ENCODE peak calls at places on chromosome 9, in eight cellular contexts. One of them, this sample, is unnamed. For H3K9me3, the result is how much of the 10 kb centered on the place peaks cover.

GRCh38 chr9:21110708-21111576 is 30.7 kb downstream of the IFNW1 start:
- DNase-seq in lower lobe of right lung: no peak
- DNase-seq in CD4-positive, CD25-positive, alpha-beta regulatory T cell: peak
- DNase-seq in OCI-LY7: peak
- DNase-seq in breast epithelium: no peak
- DNase-seq in heart left ventricle: no peak
- DNase-seq in CD4-positive, alpha-beta T cell: no peak
- DNase-seq in adipocyte: peak
- DNase-seq in this sample: no peak

GRCh38 chr9:129307227-129307970 is 129.3 kb upstream of the IER5L start:
- DNase-seq in breast epithelium: no peak
- DNase-seq in CD4-positive, alpha-beta T cell: no peak
- DNase-seq in adipocyte: no peak
- DNase-seq in heart left ventricle: no peak
- DNase-seq in lower lobe of right lung: peak
- DNase-seq in OCI-LY7: no peak
- DNase-seq in CD4-positive, CD25-positive, alpha-beta regulatory T cell: no peak
- DNase-seq in this sample: no peak

GRCh38 chr9:126773004-126773607 is 31.7 kb upstream of the ZBTB43 start:
- DNase-seq in adipocyte: peak
- DNase-seq in heart left ventricle: no peak
- DNase-seq in CD4-positive, alpha-beta T cell: no peak
- DNase-seq in CD4-positive, CD25-positive, alpha-beta regulatory T cell: peak
- DNase-seq in breast epithelium: no peak
- DNase-seq in lower lobe of right lung: no peak
- DNase-seq in OCI-LY7: no peak
- DNase-seq in this sample: no peak

GRCh38 chr9:78811562-78812276 is 514.8 kb downstream of the PSAT1 start:
- DNase-seq in CD4-positive, CD25-positive, alpha-beta regulatory T cell: no peak
- DNase-seq in heart left ventricle: no peak
- DNase-seq in OCI-LY7: no peak
- DNase-seq in adipocyte: peak
- DNase-seq in CD4-positive, alpha-beta T cell: no peak
- DNase-seq in breast epithelium: no peak
- DNase-seq in lower lobe of right lung: no peak
- DNase-seq in this sample: no peak

GRCh38 chr9:15423328-15423985 is 781 bp downstream of the SNAPC3 start:
- DNase-seq in heart left ventricle: no peak
- DNase-seq in CD4-positive, CD25-positive, alpha-beta regulatory T cell: peak
- DNase-seq in OCI-LY7: peak
- DNase-seq in CD4-positive, alpha-beta T cell: no peak
- DNase-seq in adipocyte: peak
- DNase-seq in lower lobe of right lung: no peak
- DNase-seq in breast epithelium: no peak
- DNase-seq in this sample: no peak

GRCh38 chr9:93054758-93055704 is 3.5 kb upstream of the SUSD3 start:
- DNase-seq in lower lobe of right lung: no peak
- DNase-seq in heart left ventricle: peak
- DNase-seq in CD4-positive, CD25-positive, alpha-beta regulatory T cell: no peak
- DNase-seq in adipocyte: no peak
- DNase-seq in breast epithelium: no peak
- DNase-seq in OCI-LY7: no peak
- DNase-seq in CD4-positive, alpha-beta T cell: no peak
- DNase-seq in this sample: no peak

GRCh38 chr9:107282268-107282667 is 811 bp upstream of the RAD23B start:
- DNase-seq in adipocyte: no peak
- DNase-seq in lower lobe of right lung: no peak
- DNase-seq in OCI-LY7: peak
- DNase-seq in CD4-positive, CD25-positive, alpha-beta regulatory T cell: peak
- DNase-seq in heart left ventricle: no peak
- DNase-seq in breast epithelium: no peak
- DNase-seq in CD4-positive, alpha-beta T cell: no peak
- DNase-seq in this sample: no peak

GRCh38 chr9:13354733-13355132 is 75.2 kb upstream of the MPDZ start:
- DNase-seq in lower lobe of right lung: no peak
- DNase-seq in CD4-positive, alpha-beta T cell: no peak
- DNase-seq in adipocyte: peak
- DNase-seq in OCI-LY7: no peak
- DNase-seq in CD4-positive, CD25-positive, alpha-beta regulatory T cell: no peak
- DNase-seq in breast epithelium: no peak
- DNase-seq in heart left ventricle: no peak
- DNase-seq in this sample: no peak

GRCh38 chr9:34463098-34463900 is 4.7 kb downstream of the DNAI1 start:
- DNase-seq in OCI-LY7: no peak
- DNase-seq in CD4-positive, CD25-positive, alpha-beta regulatory T cell: no peak
- DNase-seq in CD4-positive, alpha-beta T cell: no peak
- DNase-seq in adipocyte: peak
- DNase-seq in heart left ventricle: no peak
- DNase-seq in breast epithelium: no peak
- DNase-seq in lower lobe of right lung: no peak
- DNase-seq in this sample: no peak

GRCh38 chr9:1456301-1456999 is 406.3 kb downstream of the DMRT2 start:
- DNase-seq in breast epithelium: no peak
- DNase-seq in adipocyte: no peak
- DNase-seq in heart left ventricle: no peak
- DNase-seq in CD4-positive, alpha-beta T cell: no peak
- DNase-seq in CD4-positive, CD25-positive, alpha-beta regulatory T cell: no peak
- DNase-seq in lower lobe of right lung: no peak
- DNase-seq in OCI-LY7: no peak
- DNase-seq in this sample: no peak

GRCh38 chr9:1454980-1455367 is 404.8 kb downstream of the DMRT2 start:
- DNase-seq in CD4-positive, CD25-positive, alpha-beta regulatory T cell: no peak
- DNase-seq in CD4-positive, alpha-beta T cell: no peak
- DNase-seq in lower lobe of right lung: no peak
- DNase-seq in OCI-LY7: no peak
- DNase-seq in adipocyte: no peak
- DNase-seq in heart left ventricle: no peak
- DNase-seq in breast epithelium: no peak
- DNase-seq in this sample: no peak

GRCh38 chr9:1460143-1460769 is 410.1 kb downstream of the DMRT2 start:
- DNase-seq in OCI-LY7: peak
- DNase-seq in CD4-positive, CD25-positive, alpha-beta regulatory T cell: peak
- DNase-seq in heart left ventricle: no peak
- DNase-seq in adipocyte: no peak
- DNase-seq in breast epithelium: no peak
- DNase-seq in lower lobe of right lung: no peak
- DNase-seq in CD4-positive, alpha-beta T cell: no peak
- DNase-seq in this sample: no peak

GRCh38 chr9:1458503-1458902 is 408.3 kb downstream of the DMRT2 start:
- DNase-seq in OCI-LY7: no peak
- DNase-seq in heart left ventricle: no peak
- DNase-seq in CD4-positive, CD25-positive, alpha-beta regulatory T cell: no peak
- DNase-seq in CD4-positive, alpha-beta T cell: no peak
- DNase-seq in adipocyte: no peak
- DNase-seq in breast epithelium: no peak
- DNase-seq in lower lobe of right lung: no peak
- DNase-seq in this sample: no peak

DNA sequence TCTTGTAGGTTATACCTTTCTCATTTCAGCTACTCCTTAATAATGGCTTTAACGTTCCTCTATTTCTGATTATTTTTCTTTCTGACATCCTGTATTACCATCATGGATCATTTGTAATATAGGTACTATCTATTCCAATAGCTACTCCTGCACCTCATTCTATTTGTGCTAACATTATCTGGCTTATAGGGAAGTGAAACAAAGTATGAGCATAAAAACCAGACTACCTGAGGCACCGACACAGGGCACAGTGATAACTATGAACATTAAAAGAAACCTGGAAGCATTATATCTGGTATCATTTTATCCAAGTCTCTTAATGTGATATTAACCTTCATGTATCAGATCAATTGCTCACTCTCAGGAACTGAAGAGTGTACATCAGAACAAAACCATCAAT is 407.3 kb downstream of the DMRT2 start:
- DNase-seq in lower lobe of right lung: no peak
- DNase-seq in breast epithelium: no peak
- DNase-seq in OCI-LY7: no peak
- DNase-seq in heart left ventricle: no peak
- DNase-seq in CD4-positive, CD25-positive, alpha-beta regulatory T cell: no peak
- DNase-seq in adipocyte: no peak
- DNase-seq in CD4-positive, alpha-beta T cell: no peak
- DNase-seq in this sample: no peak
- H3K9me3 ChIP-seq in lower lobe of right lung: under half
- H3K9me3 ChIP-seq in breast epithelium: under half
- H3K9me3 ChIP-seq in OCI-LY7: under half
- H3K9me3 ChIP-seq in heart left ventricle: under half
- H3K9me3 ChIP-seq in CD4-positive, CD25-positive, alpha-beta regulatory T cell: under half
- H3K9me3 ChIP-seq in adipocyte: under half
- H3K9me3 ChIP-seq in CD4-positive, alpha-beta T cell: under half
- H3K9me3 ChIP-seq in this sample: under half

DNA sequence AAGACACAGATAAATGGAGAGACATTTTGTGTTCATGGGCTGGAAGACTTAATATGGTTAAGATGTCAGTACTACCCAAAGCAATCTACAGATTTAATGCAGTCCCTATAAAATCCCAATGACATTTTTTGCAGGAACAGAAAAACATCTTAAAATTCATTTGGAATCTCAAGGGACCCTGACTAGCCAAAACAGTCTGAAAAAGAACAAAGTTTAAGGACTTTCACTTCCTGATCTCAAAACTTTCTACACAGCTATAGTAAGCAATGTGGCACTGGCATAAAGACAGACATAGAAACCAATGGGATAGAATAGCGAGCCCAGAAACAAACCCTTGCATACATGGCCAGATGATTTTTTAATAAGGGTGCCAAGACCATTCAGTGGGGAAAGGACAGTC is 9.7 kb upstream of the CAMSAP1 start:
- DNase-seq in CD4-positive, CD25-positive, alpha-beta regulatory T cell: no peak
- DNase-seq in heart left ventricle: no peak
- DNase-seq in CD4-positive, alpha-beta T cell: no peak
- DNase-seq in breast epithelium: no peak
- DNase-seq in adipocyte: no peak
- DNase-seq in lower lobe of right lung: no peak
- DNase-seq in OCI-LY7: peak
- DNase-seq in this sample: no peak
- H3K9me3 ChIP-seq in CD4-positive, CD25-positive, alpha-beta regulatory T cell: half or more
- H3K9me3 ChIP-seq in heart left ventricle: under half
- H3K9me3 ChIP-seq in CD4-positive, alpha-beta T cell: half or more
- H3K9me3 ChIP-seq in breast epithelium: half or more
- H3K9me3 ChIP-seq in adipocyte: half or more
- H3K9me3 ChIP-seq in lower lobe of right lung: under half
- H3K9me3 ChIP-seq in OCI-LY7: under half
- H3K9me3 ChIP-seq in this sample: under half

DNA sequence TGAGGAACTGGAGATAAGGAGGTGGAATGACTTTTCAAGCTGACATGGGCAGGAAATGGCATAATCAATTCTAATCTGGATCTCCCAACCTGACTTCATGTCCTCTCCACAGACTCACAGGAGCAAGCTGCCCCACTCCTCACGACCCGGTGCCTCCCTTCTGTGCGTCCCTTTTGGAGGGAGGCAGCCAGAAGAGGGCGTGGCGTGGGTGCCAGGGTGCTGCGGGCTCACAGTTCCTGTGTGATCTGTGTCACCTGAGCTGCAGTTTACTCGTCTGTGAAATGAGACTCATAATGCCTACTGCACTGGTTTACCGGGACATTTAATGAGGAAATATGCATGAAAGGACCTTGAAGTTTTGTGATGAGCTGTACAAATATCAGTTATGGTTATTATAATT is 207.4 kb downstream of the DAB2IP start:
- DNase-seq in lower lobe of right lung: no peak
- DNase-seq in breast epithelium: no peak
- DNase-seq in CD4-positive, alpha-beta T cell: no peak
- DNase-seq in heart left ventricle: no peak
- DNase-seq in adipocyte: no peak
- DNase-seq in OCI-LY7: peak
- DNase-seq in CD4-positive, CD25-positive, alpha-beta regulatory T cell: no peak
- DNase-seq in this sample: no peak
- H3K9me3 ChIP-seq in lower lobe of right lung: under half
- H3K9me3 ChIP-seq in breast epithelium: under half
- H3K9me3 ChIP-seq in CD4-positive, alpha-beta T cell: under half
- H3K9me3 ChIP-seq in heart left ventricle: under half
- H3K9me3 ChIP-seq in adipocyte: under half
- H3K9me3 ChIP-seq in OCI-LY7: under half
- H3K9me3 ChIP-seq in CD4-positive, CD25-positive, alpha-beta regulatory T cell: under half
- H3K9me3 ChIP-seq in this sample: under half

GRCh38 chr9:122723690-122724089 is at the start of gene OR1L4:
- DNase-seq in breast epithelium: no peak
- DNase-seq in adipocyte: no peak
- DNase-seq in OCI-LY7: no peak
- DNase-seq in CD4-positive, CD25-positive, alpha-beta regulatory T cell: no peak
- DNase-seq in CD4-positive, alpha-beta T cell: no peak
- DNase-seq in heart left ventricle: no peak
- DNase-seq in lower lobe of right lung: no peak
- DNase-seq in this sample: no peak
- H3K9me3 ChIP-seq in breast epithelium: half or more
- H3K9me3 ChIP-seq in adipocyte: half or more
- H3K9me3 ChIP-seq in OCI-LY7: under half
- H3K9me3 ChIP-seq in CD4-positive, CD25-positive, alpha-beta regulatory T cell: half or more
- H3K9me3 ChIP-seq in CD4-positive, alpha-beta T cell: under half
- H3K9me3 ChIP-seq in heart left ventricle: half or more
- H3K9me3 ChIP-seq in lower lobe of right lung: under half
- H3K9me3 ChIP-seq in this sample: under half

GRCh38 chr9:137948642-137949041 is 71.1 kb downstream of the CACNA1B start:
- DNase-seq in lower lobe of right lung: no peak
- DNase-seq in heart left ventricle: no peak
- DNase-seq in OCI-LY7: no peak
- DNase-seq in CD4-positive, CD25-positive, alpha-beta regulatory T cell: no peak
- DNase-seq in adipocyte: no peak
- DNase-seq in breast epithelium: no peak
- DNase-seq in CD4-positive, alpha-beta T cell: no peak
- DNase-seq in this sample: no peak
- H3K9me3 ChIP-seq in lower lobe of right lung: under half
- H3K9me3 ChIP-seq in heart left ventricle: under half
- H3K9me3 ChIP-seq in OCI-LY7: under half
- H3K9me3 ChIP-seq in CD4-positive, CD25-positive, alpha-beta regulatory T cell: under half
- H3K9me3 ChIP-seq in adipocyte: under half
- H3K9me3 ChIP-seq in breast epithelium: under half
- H3K9me3 ChIP-seq in CD4-positive, alpha-beta T cell: under half
- H3K9me3 ChIP-seq in this sample: under half